ENCODE peak calls at places on chromosomes 3 and 15, in four cellular contexts. U is cardiac fibroblast, C is MCF 10A, Y is GM23338. Q is an unnamed sample.

GRCh38 chr3:21502631-21503030 is 248.4 kb downstream of the ZNF385D start:
- DNase-seq in U (no peak), Y (no peak), C (no peak), Q (no peak)

GRCh38 chr3:95167748-95168147 is 1104.9 kb downstream of the NSUN3 start:
- DNase-seq in U (no peak), C (no peak), Y (no peak), Q (no peak)

GRCh38 chr15:86690566-86690965 is 610.9 kb downstream of the AGBL1 start:
- DNase-seq in U (no peak), C (peak), Y (peak), Q (no peak)

GRCh38 chr3:15685927-15686326 is 84.4 kb downstream of the BTD start:
- DNase-seq in C (no peak), Y (no peak), U (no peak), Q (no peak)

GRCh38 chr3:52787672-52788625 is 6.6 kb upstream of the ITIH3 start:
- DNase-seq in C (no peak), U (no peak), Y (no peak), Q (no peak)

GRCh38 chr15:78732634-78733033 is 78.6 kb downstream of the ADAMTS7 start:
- DNase-seq in Y (no peak), U (no peak), C (no peak), Q (no peak)

GRCh38 chr3:149373235-149374125 is 4.0 kb downstream of the TM4SF1 start:
- DNase-seq in Y (no peak), C (peak), U (peak), Q (no peak)

GRCh38 chr3:131840151-131840797 is 194.5 kb downstream of the CPNE4 start:
- DNase-seq in U (peak), C (peak), Y (no peak), Q (no peak)

GRCh38 chr3:78337801-78338211 is 1297.9 kb downstream of the ROBO2 start:
- DNase-seq in Y (no peak), C (no peak), U (no peak), Q (no peak)

GRCh38 chr3:71486831-71487230 is 96.7 kb downstream of the FOXP1 start:
- DNase-seq in Y (no peak), U (no peak), C (no peak), Q (no peak)

GRCh38 chr3:71485903-71486302 is 97.6 kb downstream of the FOXP1 start:
- DNase-seq in C (no peak), Y (no peak), U (no peak), Q (no peak)

GRCh38 chr3:71484452-71484851 is 99.1 kb downstream of the FOXP1 start:
- DNase-seq in C (no peak), Y (no peak), U (no peak), Q (no peak)

GRCh38 chr3:71482771-71483170 is 100.8 kb downstream of the FOXP1 start:
- DNase-seq in Y (no peak), U (no peak), C (no peak), Q (no peak)

DNA sequence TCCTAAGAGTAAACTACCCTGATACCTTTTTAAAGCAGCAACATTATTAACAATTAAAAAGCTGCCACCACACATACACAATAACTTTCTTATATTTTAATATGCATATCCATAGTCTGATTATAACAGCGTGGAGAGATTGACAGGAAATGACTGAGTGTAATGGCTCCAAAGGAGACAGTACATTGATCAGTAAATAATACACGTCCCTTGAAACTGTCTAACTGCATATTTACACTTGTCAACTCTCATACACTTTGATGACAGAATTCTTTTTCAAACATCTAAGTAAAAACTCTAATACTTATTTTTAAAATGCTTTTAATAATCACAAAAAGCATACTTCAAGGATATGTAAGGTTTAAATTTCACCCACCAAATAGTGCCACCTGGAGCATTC is 99.5 kb downstream of the FOXP1 start:
- DNase-seq in Y (no peak), U (no peak), C (no peak), Q (no peak)
- TF ChIP-seq CTCF in Y (no peak), U (no peak), C (no peak), Q (no peak)

GRCh38 chr3:27535809-27536392 is 51.7 kb upstream of the SLC4A7 start:
- DNase-seq in C (no peak), Y (no peak), U (peak), Q (no peak)

GRCh38 chr3:27532426-27532825 is 48.2 kb upstream of the SLC4A7 start:
- DNase-seq in Y (peak), U (no peak), C (no peak), Q (no peak)

GRCh38 chr3:27533718-27534578 is 49.8 kb upstream of the SLC4A7 start:
- DNase-seq in U (peak), Y (peak), C (peak), Q (no peak)

GRCh38 chr3:27532931-27533607 is 48.9 kb upstream of the SLC4A7 start:
- DNase-seq in C (no peak), Y (peak), U (peak), Q (no peak)

DNA sequence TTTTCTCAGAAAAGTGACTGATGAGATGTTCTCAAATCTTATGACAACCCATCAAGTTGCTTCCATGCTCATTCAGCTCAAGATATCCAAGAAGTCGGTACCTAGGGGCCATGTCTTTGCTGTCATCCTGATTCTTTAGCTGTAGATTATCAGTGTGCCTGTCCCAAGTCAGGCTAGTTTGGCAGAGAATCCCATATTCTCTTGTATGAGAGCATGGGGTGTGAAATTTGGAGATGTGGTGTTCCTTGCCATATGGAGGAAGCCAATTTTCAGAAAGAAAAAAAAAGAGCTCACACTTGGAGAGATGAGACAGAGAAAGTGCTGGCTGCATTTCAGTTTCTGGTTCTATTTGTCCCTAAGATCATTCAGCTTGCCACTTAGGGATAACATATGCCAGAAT is 52.3 kb upstream of the SLC4A7 start:
- DNase-seq in U (no peak), Y (no peak), C (no peak), Q (no peak)
- TF ChIP-seq CTCF in U (no peak), Y (no peak), C (no peak), Q (no peak)

GRCh38 chr3:47380026-47380600 is 708 bp upstream of the PTPN23 start:
- DNase-seq in U (no peak), C (no peak), Y (no peak), Q (no peak)

GRCh38 chr3:47378869-47379268 is 2.0 kb upstream of the PTPN23 start:
- DNase-seq in U (no peak), C (no peak), Y (no peak), Q (no peak)

GRCh38 chr3:47380601-47381316 is at the start of gene PTPN23:
- DNase-seq in U (peak), C (peak), Y (peak), Q (peak)

GRCh38 chr3:47379488-47379899 is 1.3 kb upstream of the PTPN23 start:
- DNase-seq in Y (no peak), U (no peak), C (no peak), Q (no peak)

GRCh38 chr3:47381317-47382157 is 716 bp downstream of the PTPN23 start:
- DNase-seq in Y (peak), U (peak), C (peak), Q (peak)
- TF ChIP-seq CTCF in Y (no peak), U (no peak), C (no peak), Q (no peak)

GRCh38 chr3:19232566-19232965 is 84.3 kb downstream of the KCNH8 start:
- DNase-seq in C (peak), U (no peak), Y (no peak), Q (no peak)

GRCh38 chr3:19231792-19232461 is 83.6 kb downstream of the KCNH8 start:
- DNase-seq in C (no peak), U (no peak), Y (no peak), Q (no peak)

GRCh38 chr3:19226516-19226915 is 78.2 kb downstream of the KCNH8 start:
- DNase-seq in Y (peak), U (no peak), C (no peak), Q (no peak)

DNA sequence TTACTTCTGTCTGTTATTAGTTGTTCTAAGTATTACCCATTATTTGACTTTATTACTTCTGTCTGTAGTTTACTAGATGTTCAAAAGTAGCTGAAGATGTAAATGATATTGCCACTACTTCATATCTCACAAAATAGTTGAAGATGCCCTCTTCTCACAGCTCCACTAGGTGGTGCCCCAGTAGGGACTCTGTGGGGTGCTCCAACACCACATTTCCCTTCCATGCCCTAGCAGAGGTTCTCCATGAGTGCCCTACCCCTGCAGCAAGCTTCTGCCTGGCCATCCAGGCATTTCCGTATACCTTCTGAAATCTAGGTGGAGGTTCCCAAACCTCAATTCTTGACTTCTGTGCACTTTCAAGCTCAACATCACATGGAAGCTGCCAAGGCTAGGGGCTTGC is 80.8 kb downstream of the KCNH8 start:
- DNase-seq in Y (no peak), U (no peak), C (peak), Q (no peak)
- TF ChIP-seq CTCF in Y (peak), U (no peak), C (no peak), Q (no peak)

GRCh38 chr3:9914559-9915251 is 2.2 kb upstream of the IL17RC start:
- DNase-seq in Y (peak), U (no peak), C (no peak), Q (no peak)

GRCh38 chr3:9914011-9914410 is 2.9 kb upstream of the IL17RC start:
- DNase-seq in U (no peak), C (no peak), Y (no peak), Q (no peak)

GRCh38 chr3:9916346-9916733 is 558 bp upstream of the IL17RC start:
- DNase-seq in U (peak), C (no peak), Y (peak), Q (no peak)

GRCh38 chr3:9916734-9917680 is at the start of gene IL17RC:
- DNase-seq in U (peak), C (peak), Y (peak), Q (peak)

GRCh38 chr3:9915252-9916141 is 1.4 kb upstream of the IL17RC start:
- DNase-seq in U (peak), C (no peak), Y (peak), Q (peak)
- TF ChIP-seq CTCF in U (peak), C (no peak), Y (no peak), Q (no peak)

DNA sequence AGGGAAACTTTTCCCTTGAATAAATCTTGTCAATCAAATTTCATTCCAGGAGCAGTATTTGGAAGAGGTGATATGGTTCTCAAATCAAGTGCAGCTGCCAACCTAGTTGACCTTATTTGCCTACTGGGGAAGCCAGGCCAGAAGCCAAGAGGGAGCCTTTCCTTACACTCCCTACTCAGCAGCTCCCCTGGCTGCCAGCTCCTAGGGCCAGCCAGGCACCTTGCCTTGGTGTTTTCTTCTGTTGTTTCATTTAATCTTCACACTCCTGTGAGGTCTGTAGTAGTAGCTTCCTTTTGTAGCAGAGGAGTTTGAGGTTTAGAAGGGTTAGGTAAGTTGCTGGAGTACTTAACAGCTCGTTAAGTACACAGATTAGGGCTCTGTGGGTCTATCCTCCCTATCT is 22.6 kb downstream of the MKRN2OS start:
- DNase-seq in U (no peak), C (no peak), Y (no peak), Q (no peak)
- TF ChIP-seq CTCF in U (no peak), C (no peak), Y (no peak), Q (no peak)

GRCh38 chr15:66151809-66152208 is 101.7 kb downstream of the MEGF11 start:
- DNase-seq in C (no peak), Y (peak), U (no peak), Q (no peak)
- TF ChIP-seq CTCF in C (no peak), Y (peak), U (no peak), Q (no peak)

GRCh38 chr3:174002543-174002942 is 605.0 kb downstream of the NLGN1 start:
- DNase-seq in Y (peak), U (peak), C (peak), Q (no peak)
- TF ChIP-seq CTCF in Y (peak), U (peak), C (peak), Q (no peak)

DNA sequence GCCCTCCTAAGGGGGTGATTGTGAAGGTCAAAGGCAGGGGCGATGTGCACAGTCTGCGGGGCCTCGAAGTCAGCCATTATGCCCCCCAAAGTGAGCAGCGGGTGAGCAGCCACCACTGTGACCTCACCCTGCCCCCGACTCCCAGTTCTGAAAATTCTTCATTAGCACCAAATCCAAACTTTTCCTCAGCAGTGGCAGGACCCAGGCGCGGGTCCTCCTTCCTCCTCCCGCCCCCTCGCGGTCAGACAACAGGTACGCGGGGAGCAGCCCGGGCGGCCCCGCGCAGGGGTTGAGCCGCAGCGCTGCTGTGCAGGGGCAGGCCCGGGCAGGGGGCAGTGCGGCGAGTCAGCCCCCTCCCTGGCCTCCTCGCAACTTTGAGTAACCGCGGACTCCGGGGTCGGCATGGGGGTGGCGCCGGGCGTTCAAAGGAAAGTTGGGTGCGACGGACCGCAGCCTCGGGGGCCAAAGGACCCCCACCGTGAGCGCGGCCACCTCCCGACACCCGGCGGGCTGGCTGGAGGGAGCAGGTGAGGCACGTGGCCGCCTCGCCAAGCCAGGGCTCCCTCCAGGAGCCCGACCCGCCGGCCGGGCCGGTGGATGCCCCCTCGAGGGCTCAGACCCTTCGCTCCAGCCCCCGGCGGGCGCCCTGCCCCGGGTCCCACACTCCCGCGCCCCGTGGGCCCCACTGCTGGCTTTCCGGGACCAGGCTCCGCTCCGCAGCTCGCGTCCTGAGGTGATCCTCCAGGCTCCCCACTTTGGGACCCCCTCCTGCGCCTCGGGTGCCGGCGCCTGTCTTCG is 49.4 kb upstream of the CCDC174 start:
- DNase-seq in U (no peak), C (no peak), Y (peak), Q (no peak)
- TF ChIP-seq CTCF in U (no peak), C (peak), Y (peak), Q (peak)

GRCh38 chr3:72082121-72082715 is 297.3 kb upstream of the PROK2 start:
- DNase-seq in U (peak), C (no peak), Y (no peak), Q (no peak)
- TF ChIP-seq CTCF in U (no peak), C (no peak), Y (no peak), Q (no peak)

Q was measured in mesothelial cell of epicardium.